ENCODE peak calls at places on chromosomes 7 and 10, in eight cellular contexts. One of them, this sample, is unnamed.

GRCh38 chr7:130207642-130208041 is at the start of gene SSMEM1:
- DNase-seq in effector memory CD4-positive, alpha-beta T cell: no peak
- DNase-seq in MM.1S: no peak
- DNase-seq in AG04450: no peak
- DNase-seq in stomach: no peak
- DNase-seq in GM23248: peak
- DNase-seq in brain microvascular endothelial cell: no peak
- DNase-seq in substantia nigra: no peak
- DNase-seq in this sample: peak

GRCh38 chr7:14095233-14095950 is 105.9 kb upstream of the ETV1 start:
- DNase-seq in brain microvascular endothelial cell: no peak
- DNase-seq in MM.1S: no peak
- DNase-seq in effector memory CD4-positive, alpha-beta T cell: no peak
- DNase-seq in stomach: no peak
- DNase-seq in substantia nigra: no peak
- DNase-seq in GM23248: peak
- DNase-seq in AG04450: no peak
- DNase-seq in this sample: peak

GRCh38 chr10:73873843-73874215 is 526 bp downstream of the CAMK2G start:
- DNase-seq in stomach: no peak
- DNase-seq in GM23248: no peak
- DNase-seq in substantia nigra: no peak
- DNase-seq in effector memory CD4-positive, alpha-beta T cell: no peak
- DNase-seq in brain microvascular endothelial cell: no peak
- DNase-seq in MM.1S: peak
- DNase-seq in AG04450: no peak
- DNase-seq in this sample: no peak

GRCh38 chr7:4694653-4695335 is 12.7 kb downstream of the FOXK1 start:
- DNase-seq in effector memory CD4-positive, alpha-beta T cell: no peak
- DNase-seq in AG04450: peak
- DNase-seq in GM23248: peak
- DNase-seq in brain microvascular endothelial cell: peak
- DNase-seq in stomach: no peak
- DNase-seq in substantia nigra: no peak
- DNase-seq in MM.1S: no peak
- DNase-seq in this sample: no peak

GRCh38 chr7:67006966-67007365 is 10.3 kb downstream of the TYW1 start:
- DNase-seq in substantia nigra: no peak
- DNase-seq in brain microvascular endothelial cell: no peak
- DNase-seq in effector memory CD4-positive, alpha-beta T cell: no peak
- DNase-seq in MM.1S: no peak
- DNase-seq in AG04450: no peak
- DNase-seq in stomach: no peak
- DNase-seq in GM23248: no peak
- DNase-seq in this sample: no peak

GRCh38 chr10:69407621-69408301 is 9.0 kb downstream of the TACR2 start:
- DNase-seq in MM.1S: peak
- DNase-seq in brain microvascular endothelial cell: no peak
- DNase-seq in substantia nigra: no peak
- DNase-seq in GM23248: no peak
- DNase-seq in stomach: no peak
- DNase-seq in effector memory CD4-positive, alpha-beta T cell: no peak
- DNase-seq in AG04450: no peak
- DNase-seq in this sample: no peak

GRCh38 chr10:85919358-85920022 is 447.1 kb downstream of the GRID1 start:
- DNase-seq in MM.1S: no peak
- DNase-seq in brain microvascular endothelial cell: no peak
- DNase-seq in GM23248: no peak
- DNase-seq in stomach: no peak
- DNase-seq in effector memory CD4-positive, alpha-beta T cell: no peak
- DNase-seq in substantia nigra: no peak
- DNase-seq in AG04450: no peak
- DNase-seq in this sample: no peak

GRCh38 chr10:113709221-113709838 is 29.6 kb downstream of the CASP7 start:
- DNase-seq in MM.1S: no peak
- DNase-seq in effector memory CD4-positive, alpha-beta T cell: no peak
- DNase-seq in substantia nigra: no peak
- DNase-seq in AG04450: peak
- DNase-seq in GM23248: peak
- DNase-seq in stomach: no peak
- DNase-seq in brain microvascular endothelial cell: peak
- DNase-seq in this sample: no peak

GRCh38 chr10:113441220-113441619 is 111.6 kb upstream of the HABP2 start:
- DNase-seq in MM.1S: no peak
- DNase-seq in effector memory CD4-positive, alpha-beta T cell: no peak
- DNase-seq in substantia nigra: peak
- DNase-seq in stomach: no peak
- DNase-seq in AG04450: no peak
- DNase-seq in GM23248: peak
- DNase-seq in brain microvascular endothelial cell: no peak
- DNase-seq in this sample: no peak

GRCh38 chr7:94823952-94824351 is 83.4 kb upstream of the PPP1R9A start:
- DNase-seq in MM.1S: no peak
- DNase-seq in GM23248: peak
- DNase-seq in substantia nigra: no peak
- DNase-seq in AG04450: no peak
- DNase-seq in effector memory CD4-positive, alpha-beta T cell: no peak
- DNase-seq in stomach: no peak
- DNase-seq in brain microvascular endothelial cell: peak
- DNase-seq in this sample: peak

GRCh38 chr10:133347636-133348517 is 704 bp downstream of the PRAP1 start:
- DNase-seq in MM.1S: no peak
- DNase-seq in brain microvascular endothelial cell: no peak
- DNase-seq in GM23248: no peak
- DNase-seq in stomach: no peak
- DNase-seq in substantia nigra: no peak
- DNase-seq in effector memory CD4-positive, alpha-beta T cell: no peak
- DNase-seq in AG04450: no peak
- DNase-seq in this sample: no peak
- H3K27ac ChIP-seq in MM.1S: no peak
- H3K27ac ChIP-seq in brain microvascular endothelial cell: no peak
- H3K27ac ChIP-seq in GM23248: no peak
- H3K27ac ChIP-seq in stomach: no peak
- H3K27ac ChIP-seq in substantia nigra: no peak
- H3K27ac ChIP-seq in effector memory CD4-positive, alpha-beta T cell: no peak
- H3K27ac ChIP-seq in AG04450: no peak
- H3K27ac ChIP-seq in this sample: no peak

GRCh38 chr10:89421018-89421476 is 6.7 kb downstream of the IFIT5 start:
- DNase-seq in GM23248: no peak
- DNase-seq in effector memory CD4-positive, alpha-beta T cell: no peak
- DNase-seq in brain microvascular endothelial cell: no peak
- DNase-seq in stomach: no peak
- DNase-seq in MM.1S: no peak
- DNase-seq in AG04450: no peak
- DNase-seq in substantia nigra: no peak
- DNase-seq in this sample: peak
- H3K27ac ChIP-seq in GM23248: no peak
- H3K27ac ChIP-seq in effector memory CD4-positive, alpha-beta T cell: no peak
- H3K27ac ChIP-seq in brain microvascular endothelial cell: no peak
- H3K27ac ChIP-seq in stomach: no peak
- H3K27ac ChIP-seq in MM.1S: no peak
- H3K27ac ChIP-seq in AG04450: no peak
- H3K27ac ChIP-seq in substantia nigra: no peak
- H3K27ac ChIP-seq in this sample: peak

DNA sequence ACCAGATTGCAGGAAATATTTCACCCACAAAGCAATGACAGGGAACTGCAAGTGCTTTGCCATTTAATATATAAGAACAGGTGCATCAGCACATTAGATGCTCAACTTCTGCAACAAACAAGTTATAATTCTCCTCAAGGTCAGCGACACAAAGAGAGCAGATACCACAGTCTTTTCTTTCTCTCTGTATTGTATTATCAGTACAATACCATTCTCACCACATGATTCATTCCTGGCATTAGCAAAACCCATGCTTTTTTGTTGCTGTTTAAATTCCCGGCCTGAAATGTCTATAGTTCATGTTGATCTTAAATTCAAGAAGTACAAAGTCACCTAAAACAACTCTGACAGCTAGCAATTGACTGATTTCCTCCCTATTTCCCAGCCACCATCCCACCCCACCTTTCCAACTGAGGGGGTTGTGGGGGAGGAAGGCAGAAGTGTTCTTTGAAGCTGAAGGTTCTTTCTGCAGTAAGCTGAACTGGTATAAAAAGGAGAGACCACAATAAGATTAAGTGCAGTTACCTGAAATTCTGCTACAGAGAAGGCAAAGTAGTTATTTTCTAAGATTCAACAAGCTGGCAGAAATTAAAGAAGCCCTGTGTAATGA is 111.9 kb upstream of the FEZF1 start:
- DNase-seq in stomach: no peak
- DNase-seq in GM23248: no peak
- DNase-seq in substantia nigra: no peak
- DNase-seq in brain microvascular endothelial cell: peak
- DNase-seq in effector memory CD4-positive, alpha-beta T cell: no peak
- DNase-seq in AG04450: no peak
- DNase-seq in MM.1S: no peak
- DNase-seq in this sample: no peak
- H3K27ac ChIP-seq in stomach: no peak
- H3K27ac ChIP-seq in GM23248: no peak
- H3K27ac ChIP-seq in substantia nigra: no peak
- H3K27ac ChIP-seq in brain microvascular endothelial cell: no peak
- H3K27ac ChIP-seq in effector memory CD4-positive, alpha-beta T cell: no peak
- H3K27ac ChIP-seq in AG04450: no peak
- H3K27ac ChIP-seq in MM.1S: no peak
- H3K27ac ChIP-seq in this sample: no peak

DNA sequence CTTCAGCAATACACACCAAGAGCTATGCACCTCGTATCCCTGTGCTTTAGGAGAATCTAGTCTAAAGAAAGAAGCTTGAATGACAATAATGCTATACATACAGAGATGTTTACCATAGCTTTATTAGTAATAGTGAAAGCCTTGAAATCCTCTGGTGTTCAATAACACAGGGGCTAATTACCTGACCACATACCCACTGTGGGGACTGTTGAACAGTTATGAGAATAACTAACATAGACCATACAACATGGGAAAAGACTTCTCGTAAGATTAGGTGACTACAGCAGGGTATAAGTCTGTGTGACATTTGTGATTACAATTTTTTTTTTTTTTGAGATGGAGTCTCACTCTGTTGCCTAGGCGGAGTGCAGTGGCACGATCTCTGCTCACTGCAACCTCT is 111.0 kb downstream of the SORBS1 start:
- DNase-seq in GM23248: no peak
- DNase-seq in MM.1S: no peak
- DNase-seq in effector memory CD4-positive, alpha-beta T cell: no peak
- DNase-seq in brain microvascular endothelial cell: no peak
- DNase-seq in substantia nigra: no peak
- DNase-seq in AG04450: no peak
- DNase-seq in stomach: no peak
- DNase-seq in this sample: no peak
- H3K27ac ChIP-seq in GM23248: no peak
- H3K27ac ChIP-seq in MM.1S: no peak
- H3K27ac ChIP-seq in effector memory CD4-positive, alpha-beta T cell: no peak
- H3K27ac ChIP-seq in brain microvascular endothelial cell: no peak
- H3K27ac ChIP-seq in substantia nigra: no peak
- H3K27ac ChIP-seq in AG04450: no peak
- H3K27ac ChIP-seq in stomach: peak
- H3K27ac ChIP-seq in this sample: no peak

GRCh38 chr7:50368366-50368765 is 63.9 kb downstream of the IKZF1 start:
- DNase-seq in effector memory CD4-positive, alpha-beta T cell: no peak
- DNase-seq in brain microvascular endothelial cell: no peak
- DNase-seq in GM23248: no peak
- DNase-seq in substantia nigra: no peak
- DNase-seq in stomach: no peak
- DNase-seq in AG04450: no peak
- DNase-seq in MM.1S: no peak
- DNase-seq in this sample: no peak
- H3K27ac ChIP-seq in effector memory CD4-positive, alpha-beta T cell: peak
- H3K27ac ChIP-seq in brain microvascular endothelial cell: no peak
- H3K27ac ChIP-seq in GM23248: no peak
- H3K27ac ChIP-seq in substantia nigra: no peak
- H3K27ac ChIP-seq in stomach: peak
- H3K27ac ChIP-seq in AG04450: no peak
- H3K27ac ChIP-seq in MM.1S: no peak
- H3K27ac ChIP-seq in this sample: no peak

GRCh38 chr7:150556521-150557138 is 10.6 kb upstream of the GIMAP4 start:
- DNase-seq in substantia nigra: no peak
- DNase-seq in stomach: no peak
- DNase-seq in brain microvascular endothelial cell: no peak
- DNase-seq in effector memory CD4-positive, alpha-beta T cell: no peak
- DNase-seq in AG04450: no peak
- DNase-seq in GM23248: no peak
- DNase-seq in MM.1S: no peak
- DNase-seq in this sample: no peak
- H3K27ac ChIP-seq in substantia nigra: no peak
- H3K27ac ChIP-seq in stomach: peak
- H3K27ac ChIP-seq in brain microvascular endothelial cell: no peak
- H3K27ac ChIP-seq in effector memory CD4-positive, alpha-beta T cell: peak
- H3K27ac ChIP-seq in AG04450: no peak
- H3K27ac ChIP-seq in GM23248: no peak
- H3K27ac ChIP-seq in MM.1S: no peak
- H3K27ac ChIP-seq in this sample: no peak

GRCh38 chr7:136130819-136131637 is 153.9 kb upstream of the MTPN start:
- DNase-seq in brain microvascular endothelial cell: no peak
- DNase-seq in effector memory CD4-positive, alpha-beta T cell: no peak
- DNase-seq in AG04450: no peak
- DNase-seq in GM23248: no peak
- DNase-seq in MM.1S: no peak
- DNase-seq in stomach: no peak
- DNase-seq in substantia nigra: no peak
- DNase-seq in this sample: no peak
- H3K27ac ChIP-seq in brain microvascular endothelial cell: no peak
- H3K27ac ChIP-seq in effector memory CD4-positive, alpha-beta T cell: no peak
- H3K27ac ChIP-seq in AG04450: no peak
- H3K27ac ChIP-seq in GM23248: no peak
- H3K27ac ChIP-seq in MM.1S: no peak
- H3K27ac ChIP-seq in stomach: no peak
- H3K27ac ChIP-seq in substantia nigra: no peak
- H3K27ac ChIP-seq in this sample: no peak